ENCODE peak calls at places on chromosomes 2 and 18, in seven cellular contexts. C is upper lobe of left lung, Y is GM12878, A is H1, I is sigmoid colon, S is K562, N is stomach. H is an unnamed sample.

GRCh38 chr2:158637357-158637756 is 157.8 kb upstream of the DAPL1 start:
- DNase-seq in A (no peak), N (no peak), I (no peak), C (no peak), Y (no peak), S (no peak), H (no peak)

GRCh38 chr2:30680121-30680520 is 127.1 kb downstream of the CAPN13 start:
- DNase-seq in Y (no peak), S (no peak), A (no peak), N (no peak), C (no peak), I (peak; percentile 40), H (no peak)

GRCh38 chr2:112841399-112842044 is 4.9 kb upstream of the IL1B start:
- DNase-seq in I (no peak), Y (no peak), N (no peak), C (no peak), S (no peak), A (no peak), H (no peak)

GRCh38 chr2:240730506-240731326 is 39.0 kb downstream of the AQP12A start:
- DNase-seq in I (no peak), C (no peak), N (no peak), Y (no peak), S (no peak), A (no peak), H (no peak)

GRCh38 chr18:9135912-9136314 is 668 bp upstream of the ANKRD12 start:
- DNase-seq in N (no peak), S (peak; percentile 71), Y (no peak), C (no peak), A (peak; percentile 62), I (no peak), H (no peak)

GRCh38 chr18:47736376-47737140 is 193.9 kb downstream of the SMAD2 start:
- DNase-seq in C (no peak), S (no peak), I (peak; percentile 32), Y (no peak), A (no peak), N (peak; percentile 10), H (no peak)

GRCh38 chr2:38415761-38416291 is 38.8 kb upstream of the ATL2 start:
- DNase-seq in C (no peak), I (peak; percentile 21), Y (no peak), A (no peak), S (no peak), N (no peak), H (no peak)

GRCh38 chr18:32920796-32921787 is 148.3 kb upstream of the KLHL14 start:
- DNase-seq in I (no peak), N (no peak), Y (no peak), C (no peak), S (no peak), A (no peak), H (no peak)

GRCh38 chr2:118479020-118479419 is 368.4 kb downstream of the EN1 start:
- DNase-seq in S (no peak), I (no peak), N (no peak), A (no peak), C (no peak), Y (no peak), H (no peak)

GRCh38 chr2:218026244-218026643 is 23.4 kb upstream of the TNS1 start:
- DNase-seq in A (no peak), Y (no peak), C (no peak), I (peak; percentile 49), S (no peak), N (no peak), H (peak; percentile 45)

GRCh38 chr2:179574061-179574519 is 287.3 kb downstream of the ZNF385B start:
- DNase-seq in N (no peak), Y (no peak), A (no peak), S (no peak), I (no peak), C (no peak), H (no peak)

GRCh38 chr2:154452906-154453493 is 245.5 kb upstream of the KCNJ3 start:
- DNase-seq in I (no peak), C (no peak), Y (peak; percentile 13), A (no peak), S (no peak), N (no peak), H (no peak)

GRCh38 chr2:156436477-156437085 is 402 bp downstream of the GPD2 start:
- DNase-seq in C (peak; percentile 35), A (no peak), I (no peak), N (peak; percentile 44), S (no peak), Y (no peak), H (no peak)

GRCh38 chr2:189408294-189408693 is 33.0 kb upstream of the WDR75 start:
- DNase-seq in Y (no peak), C (no peak), A (no peak), I (no peak), N (no peak), S (no peak), H (no peak)

GRCh38 chr2:15346624-15347023 is 214.5 kb downstream of the NBAS start:
- DNase-seq in Y (no peak), N (no peak), A (no peak), I (no peak), S (no peak), C (no peak), H (no peak)
- TF ChIP-seq EP300 in Y (no peak), N (no peak), A (no peak), I (no peak), S (no peak), C (no peak), H (no peak)

GRCh38 chr18:76803413-76803812 is 18.9 kb upstream of the ZNF236 start:
- DNase-seq in C (no peak), Y (no peak), N (no peak), I (no peak), S (no peak), A (no peak), H (no peak)
- TF ChIP-seq POLR2AphosphoS5 in C (no peak), Y (no peak), N (no peak), I (no peak), S (no peak), A (no peak), H (no peak)

DNA sequence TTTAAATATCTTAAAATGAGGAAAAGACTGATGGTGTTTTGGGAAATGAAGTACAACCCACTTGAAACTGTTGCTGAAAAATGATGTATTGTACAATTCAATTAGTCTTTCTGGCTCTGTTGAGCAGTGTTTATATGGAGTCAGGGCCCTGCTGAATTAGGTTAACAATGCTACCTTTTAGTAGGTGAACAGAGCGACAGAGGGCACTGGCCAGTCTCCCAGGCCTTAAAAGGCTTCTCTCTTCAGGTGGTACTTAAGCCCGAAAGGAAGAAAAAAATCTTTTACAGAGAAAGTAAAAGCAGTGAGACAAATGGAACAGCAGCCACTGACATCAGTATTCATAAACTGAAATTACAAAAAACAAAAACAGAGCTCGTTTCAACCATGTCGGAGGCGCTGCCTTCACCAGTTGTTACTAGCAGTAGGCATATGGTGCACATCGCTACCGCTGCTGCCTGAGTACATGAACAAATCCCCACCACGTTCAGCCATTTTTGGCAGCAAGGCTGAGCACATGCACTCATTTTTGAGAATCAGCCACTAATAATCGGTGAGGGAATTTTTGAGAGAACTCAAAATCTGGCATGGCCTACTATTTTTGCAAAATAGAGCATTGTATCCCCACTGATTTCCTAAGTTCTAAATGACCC is 91.8 kb downstream of the PLEKHM3 start:
- DNase-seq in C (peak; percentile 32), S (no peak), A (peak; percentile 31), N (no peak), I (no peak), Y (no peak), H (no peak)
- H3K4me1 ChIP-seq in C (peaks cover 20% of the 10 kb centered on the region), S (no peaks in the 10 kb centered on the region), A (peaks cover 4% of the 10 kb centered on the region), N (no peaks in the 10 kb centered on the region), I (no peaks in the 10 kb centered on the region), Y (no peaks in the 10 kb centered on the region), H (no peaks in the 10 kb centered on the region)

GRCh38 chr2:70301344-70302194 is at the start of gene FAM136A:
- DNase-seq in S (peak; percentile 94), N (peak; percentile 90), I (peak; percentile 91), Y (peak; percentile 40), A (peak; percentile 61), C (peak; percentile 91), H (peak; percentile 92)
- TF ChIP-seq EP300 in S (no peak), N (no peak), I (no peak), Y (no peak), A (peak; percentile 50), C (no peak), H (no peak)

GRCh38 chr2:192150166-192150565 is 44.6 kb downstream of the TMEFF2 start:
- DNase-seq in Y (no peak), A (no peak), I (no peak), N (no peak), C (no peak), S (no peak), H (no peak)

GRCh38 chr2:192146069-192147006 is 48.4 kb downstream of the TMEFF2 start:
- DNase-seq in Y (no peak), S (no peak), N (no peak), A (no peak), I (no peak), C (no peak), H (no peak)

GRCh38 chr2:192148241-192148619 is 46.5 kb downstream of the TMEFF2 start:
- DNase-seq in S (no peak), C (no peak), Y (no peak), I (no peak), A (no peak), N (no peak), H (no peak)

GRCh38 chr2:192151848-192152247 is 42.9 kb downstream of the TMEFF2 start:
- DNase-seq in S (no peak), C (no peak), I (no peak), Y (no peak), A (no peak), N (no peak), H (no peak)

GRCh38 chr2:192148620-192149321 is 46.0 kb downstream of the TMEFF2 start:
- DNase-seq in C (no peak), Y (no peak), A (no peak), I (no peak), S (no peak), N (no peak), H (no peak)
- TF ChIP-seq POLR2AphosphoS5 in C (no peak), Y (no peak), A (no peak), I (peak; percentile 28), S (no peak), N (no peak), H (no peak)

GRCh38 chr2:21002814-21003192 is 41.1 kb downstream of the APOB start:
- DNase-seq in Y (no peak), I (no peak), A (no peak), C (no peak), N (no peak), S (no peak), H (no peak)

GRCh38 chr2:21005700-21006422 is 38.0 kb downstream of the APOB start:
- DNase-seq in A (no peak), N (no peak), I (no peak), C (no peak), Y (no peak), S (no peak), H (no peak)

GRCh38 chr2:21005111-21005699 is 38.7 kb downstream of the APOB start:
- DNase-seq in C (no peak), I (no peak), A (no peak), S (no peak), Y (no peak), N (no peak), H (no peak)

GRCh38 chr2:21003572-21004180 is 40.2 kb downstream of the APOB start:
- DNase-seq in C (no peak), S (no peak), Y (no peak), N (no peak), I (no peak), A (no peak), H (no peak)

DNA sequence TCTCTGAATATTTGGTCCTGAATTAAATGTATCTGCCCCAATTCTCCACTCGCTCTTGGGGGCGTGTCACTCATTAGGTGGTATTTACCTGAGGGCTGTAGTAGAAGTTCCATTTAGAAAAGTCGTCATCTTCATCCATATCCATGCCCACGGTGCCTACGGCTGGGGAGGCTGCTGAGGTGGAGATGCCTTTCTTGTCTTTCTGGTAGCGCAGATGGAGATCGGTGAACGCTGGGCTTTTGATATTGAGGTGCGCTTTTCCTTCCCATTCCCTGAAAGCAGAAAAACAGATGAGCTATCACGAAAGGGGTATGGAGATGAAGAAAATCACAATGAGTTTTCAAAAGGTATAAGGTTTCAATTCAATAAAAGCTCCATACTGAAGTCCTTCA is 39.7 kb downstream of the APOB start:
- DNase-seq in S (no peak), A (no peak), Y (no peak), N (no peak), I (no peak), C (no peak), H (no peak)
- H3K4me1 ChIP-seq in S (no peaks in the 10 kb centered on the region), A (no peaks in the 10 kb centered on the region), Y (no peaks in the 10 kb centered on the region), N (no peaks in the 10 kb centered on the region), I (no peaks in the 10 kb centered on the region), C (no peaks in the 10 kb centered on the region), H (no peaks in the 10 kb centered on the region)

H was measured in suprapubic skin.